ENCODE peak calls at places on chromosomes 6 and 20, in seven cellular contexts. B is NCI-H1092; I is EL; N is ecto neural progenitor cell; S is H4; E is CD4-positive, CD25-positive, alpha-beta regulatory T cell; R is GM20000. X is an unnamed sample.

GRCh38 chr20:64161595-64162238 is 2.5 kb upstream of the MYT1 start:
- DNase-seq in B (no peak), I (peak), N (peak), S (no peak), E (peak), R (peak), X (peak)

GRCh38 chr20:4084096-4084495 is 68.7 kb upstream of the RNF24 start:
- DNase-seq in B (no peak), I (no peak), N (peak), S (peak), E (no peak), R (no peak), X (no peak)

GRCh38 chr6:122445274-122445673 is 26.3 kb downstream of the SERINC1 start:
- DNase-seq in B (no peak), I (no peak), N (no peak), S (no peak), E (no peak), R (no peak), X (no peak)

GRCh38 chr20:19922716-19923115 is 94.4 kb upstream of the NAA20 start:
- DNase-seq in B (no peak), I (no peak), N (no peak), S (no peak), E (no peak), R (no peak), X (no peak)

GRCh38 chr20:25017257-25017803 is 24.8 kb upstream of the APMAP start:
- DNase-seq in B (no peak), I (no peak), N (no peak), S (no peak), E (no peak), R (no peak), X (no peak)

GRCh38 chr20:15834857-15835256 is 738.4 kb downstream of the KIF16B start:
- DNase-seq in B (peak), I (no peak), N (no peak), S (peak), E (no peak), R (no peak), X (no peak)

GRCh38 chr6:142361765-142362540 is 60.1 kb downstream of the ADGRG6 start:
- DNase-seq in B (no peak), I (peak), N (no peak), S (no peak), E (no peak), R (no peak), X (no peak)

GRCh38 chr20:62707981-62708521 is 585 bp upstream of the NTSR1 start:
- DNase-seq in B (no peak), I (no peak), N (no peak), S (no peak), E (peak), R (no peak), X (no peak)

GRCh38 chr6:11215773-11216172 is 16.7 kb downstream of the NEDD9 start:
- DNase-seq in B (no peak), I (no peak), N (no peak), S (no peak), E (no peak), R (no peak), X (no peak)

GRCh38 chr6:7572213-7572943 is 17.6 kb upstream of the SNRNP48 start:
- DNase-seq in B (no peak), I (no peak), N (no peak), S (no peak), E (no peak), R (no peak), X (no peak)

GRCh38 chr20:34111057-34111711 is 859 bp downstream of the EIF2S2 start:
- DNase-seq in B (no peak), I (peak), N (no peak), S (peak), E (peak), R (no peak), X (no peak)

GRCh38 chr6:139173172-139173571 is 38.3 kb downstream of the HECA start:
- DNase-seq in B (no peak), I (peak), N (no peak), S (no peak), E (peak), R (no peak), X (no peak)

GRCh38 chr6:125742024-125742423 is 7.4 kb upstream of the HEY2 start:
- DNase-seq in B (no peak), I (no peak), N (no peak), S (no peak), E (no peak), R (no peak), X (no peak)

GRCh38 chr6:34234667-34235604 is 1.7 kb upstream of the HMGA1 start:
- DNase-seq in B (no peak), I (no peak), N (peak), S (no peak), E (peak), R (peak), X (no peak)

GRCh38 chr6:125099211-125100017 is 54.2 kb upstream of the TPD52L1 start:
- DNase-seq in B (peak), I (peak), N (peak), S (peak), E (peak), R (no peak), X (peak)

GRCh38 chr20:58169441-58169840 is 59.0 kb downstream of the ANKRD60 start:
- DNase-seq in B (no peak), I (peak), N (no peak), S (no peak), E (no peak), R (no peak), X (no peak)

GRCh38 chr20:46903256-46903655 is 8.6 kb downstream of the EYA2 start:
- DNase-seq in B (no peak), I (no peak), N (no peak), S (no peak), E (no peak), R (no peak), X (no peak)

GRCh38 chr20:23156170-23156841 is 70.2 kb upstream of the CD93 start:
- DNase-seq in B (no peak), I (peak), N (peak), S (peak), E (no peak), R (no peak), X (no peak)

X was measured in stimulated activated naive B cell treated with anti-CD40 and anti-IgM and Interleukin-4, amounts not matched to agents 10 μg/mL and 1 μg/mL and 100 μg/mL, for 72 hours.